ENCODE peak calls at places on chromosomes 3 and 15, in six cellular contexts. G is HepG2, Y is HCT116, J is K562, Z is SK-N-SH, A is GM12878. M is an unnamed sample.

GRCh38 chr3:149717391-149718056 is 34.8 kb downstream of the COMMD2 start:
- DNase-seq in J (peak; percentile 30), A (no peak), G (peak; percentile 51), Y (peak; percentile 65), Z (peak; percentile 61), M (peak; percentile 74)

GRCh38 chr3:60240558-60240957 is 1010.7 kb downstream of the FHIT start:
- DNase-seq in Y (no peak), Z (no peak), J (no peak), A (no peak), G (no peak), M (no peak)

GRCh38 chr3:193827039-193827669 is 234.1 kb downstream of the OPA1 start:
- DNase-seq in J (no peak), Z (peak; percentile 19), Y (no peak), G (no peak), A (no peak), M (no peak)

GRCh38 chr3:182629521-182629920 is 163.8 kb upstream of the ATP11B start:
- DNase-seq in G (no peak), J (no peak), Y (no peak), A (no peak), Z (no peak), M (no peak)

GRCh38 chr3:184620101-184620798 is 58.7 kb downstream of the EPHB3 start:
- DNase-seq in Y (no peak), J (no peak), A (no peak), G (no peak), Z (no peak), M (peak; percentile 20)

GRCh38 chr15:48710952-48711495 is 65.5 kb upstream of the FBN1 start:
- DNase-seq in J (no peak), A (no peak), Y (no peak), Z (no peak), G (no peak), M (no peak)

GRCh38 chr3:41640076-41640475 is 321.8 kb downstream of the ULK4 start:
- DNase-seq in Z (no peak), J (no peak), A (no peak), Y (no peak), G (no peak), M (no peak)

GRCh38 chr3:48038971-48039481 is 22.8 kb upstream of the MAP4 start:
- DNase-seq in G (peak; percentile 30), J (no peak), A (no peak), Y (no peak), Z (no peak), M (no peak)

GRCh38 chr15:22780267-22780666 is 6.2 kb upstream of the NIPA1 start:
- DNase-seq in Y (no peak), G (no peak), A (no peak), J (no peak), Z (no peak), M (no peak)

GRCh38 chr3:65871305-65872141 is 167.2 kb downstream of the MAGI1 start:
- DNase-seq in Z (peak; percentile 32), G (peak; percentile 38), A (no peak), Y (no peak), J (no peak), M (no peak)

GRCh38 chr3:15279671-15280402 is 52.5 kb downstream of the SH3BP5 start:
- DNase-seq in Z (no peak), G (no peak), A (no peak), Y (no peak), J (no peak), M (no peak)

GRCh38 chr3:99250272-99250671 is 348.8 kb upstream of the DCBLD2 start:
- DNase-seq in G (no peak), J (no peak), Z (no peak), A (no peak), Y (no peak), M (no peak)

GRCh38 chr15:31579976-31580375 is 253.3 kb downstream of the KLF13 start:
- DNase-seq in J (no peak), Y (no peak), Z (no peak), G (no peak), A (no peak), M (no peak)

GRCh38 chr15:47620960-47621681 is 96.2 kb upstream of the SEMA6D start:
- DNase-seq in A (no peak), G (no peak), Y (no peak), J (no peak), Z (no peak), M (no peak)

GRCh38 chr3:192916455-192917257 is 1.0 kb downstream of the MB21D2 start:
- DNase-seq in G (peak; percentile 24), J (no peak), A (no peak), Y (no peak), Z (peak; percentile 68), M (no peak)

GRCh38 chr3:133038731-133039398 is 674 bp downstream of the TMEM108 start:
- DNase-seq in J (peak; percentile 9), Z (peak; percentile 62), Y (no peak), G (no peak), A (no peak), M (no peak)

GRCh38 chr15:64749999-64750657 is 25.3 kb downstream of the RBPMS2 start:
- DNase-seq in G (no peak), Z (peak; percentile 70), J (peak; percentile 56), Y (no peak), A (no peak), M (no peak)

GRCh38 chr3:114675104-114675503 is 381.3 kb downstream of the TIGIT start:
- DNase-seq in G (no peak), A (no peak), Y (no peak), J (no peak), Z (no peak), M (no peak)

GRCh38 chr15:37933685-37934084 is 755 bp upstream of the TMCO5A start:
- DNase-seq in Z (no peak), A (no peak), J (no peak), G (no peak), Y (no peak), M (no peak)

GRCh38 chr3:65246561-65246960 is 558.8 kb upstream of the ADAMTS9 start:
- DNase-seq in Y (no peak), G (no peak), J (no peak), Z (no peak), A (no peak), M (no peak)

GRCh38 chr3:191327526-191327925 is 1.7 kb upstream of the CCDC50 start:
- DNase-seq in Y (no peak), J (peak; percentile 4), Z (no peak), A (no peak), G (no peak), M (no peak)

GRCh38 chr3:49132437-49133225 is at the start of gene LAMB2:
- DNase-seq in Y (peak; percentile 66), Z (peak; percentile 86), J (peak; percentile 72), G (peak; percentile 79), A (no peak), M (no peak)

GRCh38 chr15:89870688-89871288 is 23.0 kb downstream of the AP3S2 start:
- DNase-seq in G (no peak), J (no peak), A (no peak), Z (no peak), Y (no peak), M (no peak)

GRCh38 chr3:193788189-193788946 is 195.4 kb downstream of the OPA1 start:
- DNase-seq in Y (peak; percentile 51), A (peak; percentile 9), G (peak; percentile 64), J (peak; percentile 83), Z (peak; percentile 75), M (no peak)

GRCh38 chr3:119733812-119734211 is 31.0 kb downstream of the CFAP91 start:
- DNase-seq in A (no peak), J (no peak), Y (no peak), Z (no peak), G (no peak), M (no peak)
- H3K4me1 ChIP-seq in A (no peaks in the 10 kb centered on the region), J (no peaks in the 10 kb centered on the region), Y (no peaks in the 10 kb centered on the region), Z (peaks cover 3% of the 10 kb centered on the region), G (no peaks in the 10 kb centered on the region), M (no peaks in the 10 kb centered on the region)

GRCh38 chr15:84098604-84099003 is 137.0 kb upstream of the GOLGA6L4 start:
- DNase-seq in Y (no peak), G (no peak), A (no peak), J (no peak), Z (no peak), M (no peak)
- TF ChIP-seq SIN3A in Y (no peak), G (no peak), A (no peak), J (no peak), Z (no peak), M (no peak)

DNA sequence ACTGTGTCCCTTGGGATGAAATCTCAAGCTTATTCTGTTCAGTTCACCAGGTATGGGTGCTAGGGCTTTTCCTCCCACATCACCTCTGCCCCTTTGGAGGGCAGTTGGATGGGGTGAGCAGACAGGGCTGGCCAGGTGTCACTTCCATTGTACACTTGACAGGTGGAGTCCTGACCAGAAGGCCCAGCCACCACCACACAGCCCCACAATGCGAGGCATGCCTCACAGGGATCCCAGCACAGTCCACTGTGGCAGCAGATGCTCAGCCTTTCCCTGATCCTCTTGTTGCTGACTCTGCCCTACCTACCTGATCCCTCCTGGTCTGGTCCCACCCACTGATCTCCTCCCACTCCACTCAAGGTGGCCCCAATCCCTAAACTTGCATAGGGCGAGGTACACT is 88.2 kb downstream of the ANP32A start:
- DNase-seq in Z (no peak), J (no peak), Y (no peak), A (no peak), G (no peak), M (no peak)
- TF ChIP-seq REST in Z (no peak), J (no peak), Y (no peak), A (no peak), G (no peak), M (no peak)

GRCh38 chr15:32855942-32856341 is 138.1 kb downstream of the GREM1 start:
- DNase-seq in Z (no peak), J (no peak), A (no peak), G (peak; percentile 81), Y (peak; percentile 45), M (no peak)

GRCh38 chr15:32852771-32853170 is 135.0 kb downstream of the GREM1 start:
- DNase-seq in J (no peak), Z (no peak), A (no peak), Y (no peak), G (peak; percentile 96), M (no peak)

GRCh38 chr15:32856753-32857152 is 138.9 kb downstream of the GREM1 start:
- DNase-seq in G (no peak), Z (no peak), A (no peak), J (no peak), Y (no peak), M (no peak)

GRCh38 chr15:32851619-32852416 is 134.0 kb downstream of the GREM1 start:
- DNase-seq in G (no peak), Z (no peak), J (no peak), Y (no peak), A (no peak), M (no peak)

GRCh38 chr15:32853667-32854066 is 135.9 kb downstream of the GREM1 start:
- DNase-seq in A (no peak), J (no peak), Y (no peak), G (no peak), Z (no peak), M (no peak)
- H3K4me1 ChIP-seq in A (no peaks in the 10 kb centered on the region), J (no peaks in the 10 kb centered on the region), Y (peaks cover 9% of the 10 kb centered on the region), G (peaks cover 43% of the 10 kb centered on the region), Z (no peaks in the 10 kb centered on the region), M (no peaks in the 10 kb centered on the region)

GRCh38 chr15:68078365-68078764 is 24.2 kb downstream of the PIAS1 start:
- DNase-seq in A (no peak), Z (peak; percentile 35), Y (no peak), G (no peak), J (no peak), M (no peak)
- TF ChIP-seq SIN3A in A (no peak), Z (no peak), Y (no peak), G (no peak), J (no peak), M (no peak)

M was measured in Panc1.